ENCODE peak calls at places on chromosomes 12 and 14, in six cellular contexts. S is mesenchymal stem cell, H is neuronal stem cell, G is H1, W is IMR-90, F is trophoblast cell. C is an unnamed sample.

GRCh38 chr12:87116778-87117177 is 860.6 kb upstream of the MGAT4C start:
- DNase-seq in S (no peak), G (no peak), H (no peak), F (no peak), W (no peak), C (no peak)

GRCh38 chr14:68878908-68879307 is 86.0 kb upstream of the ZFP36L1 start:
- DNase-seq in G (no peak), S (no peak), F (no peak), H (no peak), W (no peak), C (no peak)

GRCh38 chr14:101736071-101736470 is 25.4 kb upstream of the PPP2R5C start:
- DNase-seq in H (no peak), G (no peak), F (no peak), S (no peak), W (no peak), C (no peak)

GRCh38 chr12:115941362-115941761 is 336.1 kb downstream of the MED13L start:
- DNase-seq in F (no peak), S (peak), H (no peak), G (no peak), W (peak), C (no peak)

GRCh38 chr12:101042211-101042610 is 167.8 kb downstream of the SLC5A8 start:
- DNase-seq in G (no peak), S (no peak), W (no peak), F (no peak), H (no peak), C (no peak)

GRCh38 chr12:54622463-54623183 is 12.1 kb downstream of the LACRT start:
- DNase-seq in S (no peak), H (no peak), G (no peak), F (peak), W (peak), C (no peak)

GRCh38 chr12:94813314-94813713 is 163.0 kb upstream of the TMCC3 start:
- DNase-seq in S (no peak), W (no peak), G (no peak), H (no peak), F (no peak), C (no peak)

GRCh38 chr12:75308279-75308678 is 21.8 kb downstream of the CAPS2 start:
- DNase-seq in W (no peak), H (no peak), G (no peak), S (no peak), F (no peak), C (no peak)

GRCh38 chr12:48058771-48059170 is 47.1 kb downstream of the SENP1 start:
- DNase-seq in S (no peak), G (no peak), H (no peak), W (no peak), F (no peak), C (no peak)
- H4K91ac ChIP-seq in S (no peak), G (no peak), H (no peak), W (no peak), F (no peak), C (no peak)

DNA sequence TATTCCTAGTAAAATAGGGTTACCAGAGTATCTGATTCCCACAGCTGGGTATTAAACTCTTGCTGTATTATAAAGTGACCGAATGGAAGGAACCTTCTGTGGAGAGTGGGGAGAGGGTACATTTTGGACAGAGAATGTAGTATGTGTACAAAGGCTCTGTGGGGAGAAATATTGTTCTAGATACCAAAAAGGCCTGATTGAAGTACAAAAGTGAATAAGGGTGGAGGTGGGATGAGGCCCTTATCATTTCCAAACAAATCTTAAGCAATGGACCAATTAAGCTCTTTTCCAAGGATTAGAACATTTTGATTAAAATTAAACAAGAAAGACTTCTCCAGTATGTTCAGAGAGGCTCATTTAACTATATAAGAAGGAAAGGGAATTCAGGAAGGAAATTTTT is 20.4 kb downstream of the EID3 start:
- DNase-seq in H (no peak), G (no peak), F (no peak), S (no peak), W (no peak), C (no peak)
- H4K91ac ChIP-seq in H (no peak), G (no peak), F (no peak), S (no peak), W (no peak), C (no peak)

GRCh38 chr12:132946507-132946820 is 9.6 kb downstream of the ZNF605 start:
- DNase-seq in S (no peak), F (no peak), H (no peak), W (no peak), G (no peak), C (no peak)

GRCh38 chr12:132942611-132943010 is 13.5 kb downstream of the ZNF605 start:
- DNase-seq in G (no peak), H (no peak), W (no peak), S (no peak), F (no peak), C (no peak)

GRCh38 chr12:132948146-132949066 is 7.7 kb downstream of the ZNF605 start:
- DNase-seq in H (no peak), S (no peak), W (no peak), F (no peak), G (no peak), C (no peak)

GRCh38 chr12:132949936-132950837 is 5.9 kb downstream of the ZNF605 start:
- DNase-seq in G (no peak), H (no peak), W (no peak), F (no peak), S (no peak), C (no peak)

GRCh38 chr12:132945806-132946506 is 10.2 kb downstream of the ZNF605 start:
- DNase-seq in H (no peak), S (no peak), F (no peak), W (no peak), G (no peak), C (no peak)
- H4K91ac ChIP-seq in H (no peak), S (no peak), F (no peak), W (no peak), G (no peak), C (no peak)

GRCh38 chr14:52073251-52073650 is 4.4 kb upstream of the NID2 start:
- DNase-seq in S (no peak), G (no peak), F (peak), W (peak), H (no peak), C (no peak)
- H4K91ac ChIP-seq in S (no peak), G (no peak), F (no peak), W (peak), H (no peak), C (no peak)

GRCh38 chr12:73125148-73125547 is 853.0 kb downstream of the TRHDE start:
- DNase-seq in H (no peak), G (no peak), F (no peak), S (no peak), W (no peak), C (no peak)

GRCh38 chr12:73124480-73124879 is 852.3 kb downstream of the TRHDE start:
- DNase-seq in F (no peak), H (no peak), S (no peak), G (no peak), W (no peak), C (no peak)
- H4K91ac ChIP-seq in F (no peak), H (no peak), S (no peak), G (no peak), W (no peak), C (no peak)

GRCh38 chr14:35978561-35978960 is 152.4 kb downstream of the BRMS1L start:
- DNase-seq in G (no peak), W (no peak), F (no peak), S (no peak), H (no peak), C (no peak)

GRCh38 chr14:35971965-35972630 is 146.0 kb downstream of the BRMS1L start:
- DNase-seq in H (no peak), W (no peak), G (no peak), F (no peak), S (no peak), C (no peak)

GRCh38 chr14:35969310-35969709 is 143.2 kb downstream of the BRMS1L start:
- DNase-seq in F (no peak), S (no peak), W (no peak), H (no peak), G (no peak), C (no peak)

GRCh38 chr14:35975814-35976213 is 149.7 kb downstream of the BRMS1L start:
- DNase-seq in F (no peak), G (no peak), H (no peak), W (no peak), S (no peak), C (no peak)

GRCh38 chr14:35973770-35974169 is 147.6 kb downstream of the BRMS1L start:
- DNase-seq in H (no peak), S (no peak), W (no peak), F (no peak), G (no peak), C (no peak)
- H4K91ac ChIP-seq in H (no peak), S (no peak), W (no peak), F (no peak), G (no peak), C (no peak)